ENCODE peak calls at places on chromosome 13, in five cellular contexts. R, I, U, K and L are unnamed samples.

GRCh38 chr13:35994131-35994966 is 136.8 kb downstream of the DCLK1 start:
- DNase-seq in R (no peak), K (peak; percentile 8), U (no peak), I (no peak), L (no peak)

GRCh38 chr13:31150315-31150985 is 11.3 kb downstream of the HSPH1 start:
- DNase-seq in U (no peak), R (no peak), K (no peak), I (no peak), L (no peak)

GRCh38 chr13:91358384-91358776 is 10.9 kb downstream of the MIR17HG start:
- DNase-seq in U (no peak), I (no peak), R (no peak), K (no peak), L (no peak)

GRCh38 chr13:46541210-46541609 is 11.8 kb upstream of the LRCH1 start:
- DNase-seq in U (no peak), R (no peak), K (no peak), I (no peak), L (no peak)

GRCh38 chr13:39197645-39198007 is 159.4 kb downstream of the NHLRC3 start:
- DNase-seq in I (no peak), K (no peak), U (no peak), R (no peak), L (no peak)

GRCh38 chr13:20397896-20398295 is 127.8 kb downstream of the CRYL1 start:
- DNase-seq in R (no peak), U (no peak), I (peak; percentile 24), K (no peak), L (no peak)

GRCh38 chr13:107968470-107968869 is 246.9 kb downstream of the LIG4 start:
- DNase-seq in R (no peak), K (no peak), I (no peak), U (no peak), L (no peak)

GRCh38 chr13:80654638-80655249 is 313.8 kb upstream of the SPRY2 start:
- DNase-seq in U (no peak), I (no peak), R (no peak), K (no peak), L (no peak)

GRCh38 chr13:78382946-78383542 is 220.3 kb downstream of the POU4F1 start:
- DNase-seq in R (no peak), U (no peak), I (no peak), K (no peak), L (no peak)

GRCh38 chr13:45178349-45179142 is 22.3 kb downstream of the KCTD4 start:
- DNase-seq in R (no peak), K (no peak), U (no peak), I (no peak), L (peak; percentile 86)

GRCh38 chr13:35984776-35985453 is 146.3 kb downstream of the DCLK1 start:
- DNase-seq in K (no peak), U (peak; percentile 15), I (peak; percentile 59), R (peak; percentile 64), L (no peak)

GRCh38 chr13:80306573-80306972 is 34.4 kb downstream of the SPRY2 start:
- DNase-seq in I (no peak), U (no peak), K (no peak), R (no peak), L (no peak)

GRCh38 chr13:27349458-27349857 is 75.0 kb upstream of the GTF3A start:
- DNase-seq in U (no peak), I (no peak), K (no peak), R (no peak), L (peak; percentile 36)

GRCh38 chr13:69690999-69691398 is 416.6 kb upstream of the ATXN8OS start:
- DNase-seq in K (no peak), U (no peak), I (no peak), R (no peak), L (no peak)

GRCh38 chr13:102405499-102406079 is 3.7 kb upstream of the FGF14 start:
- DNase-seq in U (peak; percentile 51), I (no peak), K (no peak), R (peak; percentile 32), L (peak; percentile 12)

GRCh38 chr13:76980075-76980718 is 11.7 kb upstream of the CLN5 start:
- DNase-seq in I (peak; percentile 99), R (peak; percentile 95), U (peak; percentile 73), K (peak; percentile 66), L (peak; percentile 55)

GRCh38 chr13:113005997-113006396 is 37.0 kb downstream of the MCF2L start:
- DNase-seq in K (no peak), R (no peak), I (no peak), U (no peak), L (no peak)
- H2BK12ac ChIP-seq in K (no peak overlapping the region), R (no peak overlapping the region), I (no peak overlapping the region), U (no peak overlapping the region), L (no peak overlapping the region)

GRCh38 chr13:50891206-50891605 is 18.4 kb upstream of the RNASEH2B start:
- DNase-seq in I (no peak), U (no peak), K (no peak), R (no peak), L (no peak)
- H3K4me2 ChIP-seq in I (no peak overlapping the region), U (no peak overlapping the region), K (no peak overlapping the region), R (no peak overlapping the region), L (no peak overlapping the region)

DNA sequence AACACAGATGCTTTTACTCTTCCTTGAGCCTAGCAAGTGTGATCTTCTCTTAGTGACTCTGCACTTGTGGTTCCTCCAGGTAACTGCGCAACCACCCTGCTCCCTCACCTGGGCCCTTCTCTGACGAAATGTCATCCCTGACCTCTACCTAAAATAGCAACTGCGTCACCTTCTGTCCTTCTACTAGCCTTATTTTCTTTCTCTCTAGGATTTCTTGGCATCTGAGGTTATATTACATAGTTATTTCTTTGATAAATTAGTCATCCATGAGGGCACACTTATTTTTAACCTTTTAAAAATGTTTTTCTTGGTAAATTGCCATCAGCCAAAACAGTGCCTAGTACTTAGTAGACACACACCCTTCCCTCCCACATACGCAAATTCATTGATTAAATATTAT is 355.5 kb downstream of the ENOX1 start:
- DNase-seq in K (peak; percentile 59), U (no peak), I (no peak), R (no peak), L (no peak)
- H2BK12ac ChIP-seq in K (no peak overlapping the region), U (no peak overlapping the region), I (no peak overlapping the region), R (no peak overlapping the region), L (no peak overlapping the region)

DNA sequence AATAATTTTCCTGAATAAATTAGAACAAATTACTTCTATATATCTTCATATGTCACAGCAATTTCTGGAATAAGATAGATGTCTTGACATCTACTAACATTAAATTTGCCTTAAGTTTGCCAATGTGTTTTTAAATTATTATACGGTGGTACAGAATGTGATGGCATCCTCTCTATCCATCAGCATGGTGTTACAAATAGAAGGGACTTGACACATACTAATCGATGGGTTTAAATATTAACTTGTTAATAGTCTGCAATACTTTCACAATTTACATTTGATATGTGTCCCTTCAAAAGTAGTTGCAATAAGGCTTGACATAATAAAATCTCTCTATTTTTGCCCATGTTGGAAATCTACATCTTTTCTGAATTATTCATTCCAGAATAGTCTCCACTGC is 65.1 kb upstream of the PRR20A start:
- DNase-seq in K (no peak), U (no peak), R (no peak), I (no peak), L (no peak)
- H3K4me2 ChIP-seq in K (no peak overlapping the region), U (no peak overlapping the region), R (no peak overlapping the region), I (no peak overlapping the region), L (no peak overlapping the region)

DNA sequence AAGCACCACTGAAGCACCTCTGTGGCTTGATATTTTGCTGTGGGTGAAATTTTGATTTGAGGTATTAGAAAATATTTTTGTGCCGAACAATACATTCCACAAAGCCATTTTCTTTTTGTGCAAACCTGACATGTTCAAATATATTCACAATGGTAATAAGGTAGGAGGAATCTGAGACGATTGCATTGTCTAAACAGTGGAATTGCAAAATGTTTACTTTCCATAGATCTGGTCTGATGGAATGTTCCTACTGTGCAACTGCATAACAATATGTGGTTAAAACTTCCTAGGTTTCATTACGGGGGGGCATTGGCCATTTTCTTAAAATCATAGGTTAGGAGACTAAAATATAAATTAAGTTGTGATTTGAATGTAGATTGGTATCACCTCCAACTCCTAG is 42.7 kb upstream of the AKAP11 start:
- DNase-seq in K (no peak), R (no peak), U (no peak), I (no peak), L (peak; percentile 24)
- H2BK12ac ChIP-seq in K (no peak overlapping the region), R (no peak overlapping the region), U (no peak overlapping the region), I (no peak overlapping the region), L (no peak overlapping the region)

GRCh38 chr13:103803349-103803748 is 737.1 kb upstream of the SLC10A2 start:
- DNase-seq in I (no peak), R (no peak), U (no peak), K (no peak), L (no peak)

GRCh38 chr13:103794526-103794925 is 728.3 kb upstream of the SLC10A2 start:
- DNase-seq in K (no peak), I (no peak), U (no peak), R (no peak), L (no peak)

GRCh38 chr13:103795892-103796478 is 729.8 kb upstream of the SLC10A2 start:
- DNase-seq in K (no peak), R (no peak), I (no peak), U (no peak), L (no peak)

GRCh38 chr13:103799028-103799427 is 732.8 kb upstream of the SLC10A2 start:
- DNase-seq in I (no peak), U (no peak), R (no peak), K (no peak), L (no peak)
- H3K4me2 ChIP-seq in I (no peak overlapping the region), U (no peak overlapping the region), R (no peak overlapping the region), K (no peak overlapping the region), L (no peak overlapping the region)

GRCh38 chr13:106132216-106132615 is 403.2 kb downstream of the EFNB2 start:
- DNase-seq in K (no peak), R (no peak), U (no peak), I (no peak), L (no peak)
- H2BK12ac ChIP-seq in K (no peak overlapping the region), R (no peak overlapping the region), U (no peak overlapping the region), I (no peak overlapping the region), L (no peak overlapping the region)